ENCODE peak calls at places on chromosomes 16 and 17, in eight cellular contexts. Y, H, O, Z, I, E, Q and X are unnamed samples.
A peak's percentile ranks its signal among the peaks of the same experiment; 100 is the strongest.

GRCh38 chr17:49180303-49180702 is 30.1 kb downstream of the GNGT2 start:
- DNase-seq in Z (peak; percentile 66), Y (peak; percentile 72), O (peak; percentile 77), H (peak; percentile 74), I (peak; percentile 60), Q (peak; percentile 77), E (peak; percentile 69), X (peak; percentile 62)

GRCh38 chr17:28470266-28471126 is 2.9 kb upstream of the SLC13A2 start:
- DNase-seq in I (no peak), Z (no peak), H (no peak), Q (no peak), O (no peak), Y (no peak), E (no peak), X (no peak)

GRCh38 chr17:74373838-74374606 is 6.7 kb downstream of the GPR142 start:
- DNase-seq in H (no peak), Z (no peak), E (no peak), Q (no peak), O (no peak), Y (no peak), I (no peak), X (no peak)

GRCh38 chr16:48194828-48195566 is 39.2 kb upstream of the ABCC12 start:
- DNase-seq in I (no peak), H (no peak), O (no peak), Y (peak; percentile 36), E (no peak), Z (no peak), Q (no peak), X (no peak)

GRCh38 chr17:74875155-74875969 is 2.6 kb upstream of the FDXR start:
- DNase-seq in E (no peak), Q (no peak), I (no peak), Z (no peak), Y (no peak), O (no peak), H (no peak), X (no peak)

GRCh38 chr16:15757075-15757386 is 99.8 kb downstream of the MYH11 start:
- DNase-seq in H (no peak), Z (no peak), Y (peak; percentile 16), E (no peak), I (no peak), Q (no peak), O (no peak), X (no peak)

GRCh38 chr17:2957631-2958286 is 105.6 kb downstream of the OR1D5 start:
- DNase-seq in H (peak; percentile 33), Y (peak; percentile 53), Z (no peak), E (no peak), O (no peak), Q (peak; percentile 40), I (no peak), X (no peak)

GRCh38 chr16:84925092-84925772 is 86.1 kb downstream of the ZDHHC7 start:
- DNase-seq in E (peak; percentile 69), O (peak; percentile 75), Q (peak; percentile 84), I (peak; percentile 52), H (peak; percentile 41), Y (peak; percentile 39), Z (peak; percentile 56), X (peak; percentile 69)

GRCh38 chr17:38797091-38797490 is 2.3 kb downstream of the PIP4K2B start:
- DNase-seq in O (no peak), Y (peak; percentile 17), H (peak; percentile 76), E (no peak), Z (no peak), I (no peak), Q (no peak), X (no peak)

GRCh38 chr16:78473031-78473699 is 373.7 kb downstream of the WWOX start:
- DNase-seq in O (no peak), H (no peak), Q (no peak), Y (no peak), Z (no peak), I (no peak), E (no peak), X (no peak)

GRCh38 chr17:57985675-57985974 is 2.4 kb downstream of the VEZF1 start:
- DNase-seq in I (no peak), Q (no peak), Z (no peak), O (no peak), H (peak; percentile 83), Y (no peak), E (no peak), X (no peak)

GRCh38 chr17:81400154-81400938 is 5.1 kb downstream of the BAHCC1 start:
- DNase-seq in I (no peak), O (peak; percentile 72), Q (peak; percentile 78), Z (peak; percentile 95), E (no peak), H (peak; percentile 76), Y (peak; percentile 79), X (no peak)

GRCh38 chr17:41825175-41825845 is 10.7 kb downstream of the NT5C3B start:
- DNase-seq in Z (no peak), Q (peak; percentile 45), I (no peak), H (no peak), O (peak; percentile 20), E (no peak), Y (no peak), X (no peak)

GRCh38 chr17:78141437-78142112 is 4.6 kb upstream of the C17orf99 start:
- DNase-seq in E (no peak), H (no peak), Z (no peak), Q (no peak), I (no peak), Y (no peak), O (no peak), X (no peak)
- H3K4me1 ChIP-seq in E (peaks cover 73% of the 10 kb centered on the region), H (no peaks in the 10 kb centered on the region), Z (no peaks in the 10 kb centered on the region), Q (peaks cover 56% of the 10 kb centered on the region), I (peaks cover 66% of the 10 kb centered on the region), Y (peaks cover 22% of the 10 kb centered on the region), O (peaks cover 71% of the 10 kb centered on the region), X (peaks cover 24% of the 10 kb centered on the region)

GRCh38 chr17:43645450-43645764 is 16.3 kb downstream of the MEOX1 start:
- DNase-seq in E (no peak), H (no peak), Z (no peak), I (no peak), O (no peak), Q (no peak), Y (no peak), X (no peak)
- H3K27ac ChIP-seq in E (no peak overlapping the region), H (no peak overlapping the region), Z (no peak overlapping the region), I (no peak overlapping the region), O (peak overlapping the region; percentile 83), Q (peak overlapping the region; percentile 82), Y (no peak overlapping the region), X (no peak overlapping the region)

GRCh38 chr17:62986549-62986948 is 20.5 kb downstream of the TANC2 start:
- DNase-seq in Z (no peak), I (no peak), O (no peak), H (no peak), Y (no peak), Q (no peak), E (no peak), X (no peak)
- H3K4me3 ChIP-seq in Z (no peak overlapping the region), I (no peak overlapping the region), O (no peak overlapping the region), H (no peak overlapping the region), Y (no peak overlapping the region), Q (no peak overlapping the region), E (no peak overlapping the region), X (no peak overlapping the region)

DNA sequence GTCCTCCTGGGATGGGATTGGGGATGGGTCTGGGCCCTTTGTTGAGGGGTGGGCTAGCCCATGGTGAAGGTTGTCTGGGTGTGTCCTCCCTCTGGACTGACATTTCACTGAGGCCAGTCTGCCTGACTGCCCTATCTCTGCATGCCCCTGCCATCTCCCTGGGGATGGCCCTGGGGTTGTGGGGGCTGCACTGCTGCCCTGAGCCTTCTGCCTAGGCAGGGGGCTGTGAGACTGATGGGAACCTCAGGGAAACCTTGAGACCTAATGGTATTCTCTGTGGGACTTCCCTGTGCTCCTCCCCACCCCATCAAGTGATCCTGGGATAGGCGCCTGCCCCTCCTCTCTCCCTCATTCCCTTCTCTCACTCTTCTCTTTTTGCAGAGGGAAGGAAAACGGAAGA is 19.9 kb downstream of the RAI1 start:
- DNase-seq in O (no peak), I (no peak), Y (no peak), Z (no peak), H (no peak), Q (no peak), E (no peak), X (no peak)
- H3K4me1 ChIP-seq in O (peaks cover 64% of the 10 kb centered on the region), I (peaks cover 3% of the 10 kb centered on the region), Y (peaks cover 21% of the 10 kb centered on the region), Z (peaks cover 30% of the 10 kb centered on the region), H (peaks cover 19% of the 10 kb centered on the region), Q (peaks cover 38% of the 10 kb centered on the region), E (peaks cover 19% of the 10 kb centered on the region), X (no peaks in the 10 kb centered on the region)

DNA sequence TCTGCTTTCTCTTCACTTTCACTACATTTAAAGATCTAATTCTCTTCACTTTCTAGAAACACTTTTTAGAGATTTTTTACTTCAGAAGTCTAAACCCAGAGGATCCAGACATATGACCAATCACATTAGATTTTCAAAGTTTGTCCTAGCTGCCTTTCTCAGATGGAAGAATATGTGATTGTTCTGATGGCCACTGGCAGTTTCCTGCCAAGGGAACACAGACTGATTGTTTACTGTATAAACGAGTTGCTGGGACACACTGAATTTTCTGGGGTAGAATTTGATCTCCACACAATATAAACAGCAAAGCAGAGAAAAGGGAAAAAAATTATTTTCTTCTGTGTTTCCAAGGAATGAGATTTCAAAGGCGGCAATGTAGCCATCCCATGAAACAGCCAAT is 480.0 kb downstream of the TOX3 start:
- DNase-seq in H (no peak), Y (no peak), Q (no peak), Z (no peak), O (no peak), I (no peak), E (no peak), X (no peak)
- H3K27ac ChIP-seq in H (no peak overlapping the region), Y (no peak overlapping the region), Q (no peak overlapping the region), Z (no peak overlapping the region), O (no peak overlapping the region), I (no peak overlapping the region), E (no peak overlapping the region), X (no peak overlapping the region)

DNA sequence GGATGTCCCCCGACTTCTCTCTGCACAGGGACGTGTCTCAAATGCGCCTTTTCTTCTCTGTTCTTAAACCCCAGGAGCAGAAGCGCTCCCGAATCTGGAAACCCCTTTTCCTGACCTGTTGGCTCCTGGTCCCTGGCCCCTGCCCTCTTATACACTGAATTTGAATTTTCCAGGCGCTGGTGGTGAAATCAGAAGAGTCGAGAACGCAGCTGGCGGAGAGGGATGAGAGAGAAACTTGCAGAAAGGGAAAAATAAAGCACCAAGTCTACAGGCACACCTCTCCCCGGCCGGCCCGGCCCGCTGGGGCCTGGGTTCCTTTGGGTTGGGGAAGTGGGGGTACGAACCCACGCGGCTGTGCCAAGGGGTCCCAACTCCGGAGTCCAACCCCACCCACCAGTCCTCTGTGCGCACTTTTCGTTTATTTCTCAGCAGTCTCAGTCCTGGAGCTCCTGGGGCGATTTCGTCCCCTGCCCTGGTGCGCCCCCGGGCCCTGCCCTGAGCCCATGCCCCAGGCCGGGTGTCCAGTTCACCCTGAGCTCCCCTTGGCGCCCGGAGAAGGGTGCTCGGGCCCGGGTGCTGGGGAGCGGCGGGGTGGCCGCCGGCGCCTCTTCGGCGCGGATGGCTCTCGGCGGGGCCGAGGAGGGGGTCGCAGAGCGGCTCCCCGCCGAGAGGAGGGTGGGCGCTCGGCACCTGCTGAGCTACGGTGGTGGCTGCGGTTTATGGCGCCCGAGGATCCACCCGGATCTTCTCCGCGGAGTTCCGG is 15.5 kb upstream of the CBX8 start:
- DNase-seq in E (no peak), Z (peak; percentile 44), Y (no peak), H (no peak), Q (no peak), I (no peak), O (no peak), X (no peak)
- H3K4me3 ChIP-seq in E (no peak overlapping the region), Z (peak overlapping the region; percentile 40), Y (peak overlapping the region; percentile 13), H (no peak overlapping the region), Q (no peak overlapping the region), I (no peak overlapping the region), O (peak overlapping the region; percentile 32), X (no peak overlapping the region)